ENCODE peak calls at places on chromosomes 7 and 10, in four cellular contexts. One of them, this sample, is unnamed.

GRCh38 chr7:105268056-105268455 is 120.7 kb downstream of the SRPK2 start:
- DNase-seq in choroid plexus epithelial cell: peak
- DNase-seq in glutamatergic neuron: no peak
- DNase-seq in H9: no peak
- DNase-seq in this sample: no peak

GRCh38 chr10:48608279-48608681 is 3.4 kb upstream of the ARHGAP22 start:
- DNase-seq in choroid plexus epithelial cell: peak
- DNase-seq in glutamatergic neuron: peak
- DNase-seq in H9: peak
- DNase-seq in this sample: peak

GRCh38 chr10:63677001-63677400 is 155.8 kb downstream of the REEP3 start:
- DNase-seq in choroid plexus epithelial cell: no peak
- DNase-seq in glutamatergic neuron: no peak
- DNase-seq in H9: no peak
- DNase-seq in this sample: no peak

GRCh38 chr7:158863611-158864506 is 7.5 kb downstream of the DYNC2I1 start:
- DNase-seq in choroid plexus epithelial cell: peak
- DNase-seq in glutamatergic neuron: no peak
- DNase-seq in H9: no peak
- DNase-seq in this sample: peak

GRCh38 chr7:90625562-90625961 is 29.4 kb downstream of the CDK14 start:
- DNase-seq in choroid plexus epithelial cell: peak
- DNase-seq in glutamatergic neuron: peak
- DNase-seq in H9: no peak
- DNase-seq in this sample: peak

GRCh38 chr7:44272456-44272855 is 52.9 kb downstream of the CAMK2B start:
- DNase-seq in choroid plexus epithelial cell: no peak
- DNase-seq in glutamatergic neuron: no peak
- DNase-seq in H9: no peak
- DNase-seq in this sample: no peak

GRCh38 chr10:69864321-69864720 is 62.6 kb downstream of the COL13A1 start:
- DNase-seq in choroid plexus epithelial cell: peak
- DNase-seq in glutamatergic neuron: no peak
- DNase-seq in H9: no peak
- DNase-seq in this sample: no peak

GRCh38 chr7:74443591-74444365 is 9.9 kb upstream of the GTF2IRD1 start:
- DNase-seq in choroid plexus epithelial cell: no peak
- DNase-seq in glutamatergic neuron: peak
- DNase-seq in H9: no peak
- DNase-seq in this sample: no peak

GRCh38 chr7:30510124-30511074 is 5.8 kb upstream of the GGCT start:
- DNase-seq in choroid plexus epithelial cell: peak
- DNase-seq in glutamatergic neuron: peak
- DNase-seq in H9: no peak
- DNase-seq in this sample: peak

GRCh38 chr10:60848126-60848525 is 69.8 kb downstream of the CDK1 start:
- DNase-seq in choroid plexus epithelial cell: peak
- DNase-seq in glutamatergic neuron: no peak
- DNase-seq in H9: no peak
- DNase-seq in this sample: no peak

GRCh38 chr7:130891254-130892094 is 157.5 kb upstream of the KLF14 start:
- DNase-seq in choroid plexus epithelial cell: peak
- DNase-seq in glutamatergic neuron: no peak
- DNase-seq in H9: no peak
- DNase-seq in this sample: no peak

GRCh38 chr10:24643679-24644209 is 79.9 kb downstream of the ARHGAP21 start:
- DNase-seq in choroid plexus epithelial cell: no peak
- DNase-seq in glutamatergic neuron: no peak
- DNase-seq in H9: no peak
- DNase-seq in this sample: no peak

GRCh38 chr7:117130262-117130661 is 177.0 kb downstream of the ST7 start:
- DNase-seq in choroid plexus epithelial cell: no peak
- DNase-seq in glutamatergic neuron: no peak
- DNase-seq in H9: no peak
- DNase-seq in this sample: no peak

GRCh38 chr7:138092486-138093028 is 16.3 kb downstream of the AKR1D1 start:
- DNase-seq in choroid plexus epithelial cell: no peak
- DNase-seq in glutamatergic neuron: no peak
- DNase-seq in H9: no peak
- DNase-seq in this sample: no peak

GRCh38 chr7:138095972-138096935 is 20.0 kb downstream of the AKR1D1 start:
- DNase-seq in choroid plexus epithelial cell: no peak
- DNase-seq in glutamatergic neuron: no peak
- DNase-seq in H9: no peak
- DNase-seq in this sample: no peak

GRCh38 chr7:138099813-138100212 is 23.6 kb downstream of the AKR1D1 start:
- DNase-seq in choroid plexus epithelial cell: no peak
- DNase-seq in glutamatergic neuron: no peak
- DNase-seq in H9: no peak
- DNase-seq in this sample: no peak

GRCh38 chr7:138097064-138097741 is 20.9 kb downstream of the AKR1D1 start:
- DNase-seq in choroid plexus epithelial cell: peak
- DNase-seq in glutamatergic neuron: peak
- DNase-seq in H9: no peak
- DNase-seq in this sample: peak
- TF ChIP-seq CTCF in choroid plexus epithelial cell: peak
- TF ChIP-seq CTCF in glutamatergic neuron: peak
- TF ChIP-seq CTCF in H9: peak
- TF ChIP-seq CTCF in this sample: no peak

DNA sequence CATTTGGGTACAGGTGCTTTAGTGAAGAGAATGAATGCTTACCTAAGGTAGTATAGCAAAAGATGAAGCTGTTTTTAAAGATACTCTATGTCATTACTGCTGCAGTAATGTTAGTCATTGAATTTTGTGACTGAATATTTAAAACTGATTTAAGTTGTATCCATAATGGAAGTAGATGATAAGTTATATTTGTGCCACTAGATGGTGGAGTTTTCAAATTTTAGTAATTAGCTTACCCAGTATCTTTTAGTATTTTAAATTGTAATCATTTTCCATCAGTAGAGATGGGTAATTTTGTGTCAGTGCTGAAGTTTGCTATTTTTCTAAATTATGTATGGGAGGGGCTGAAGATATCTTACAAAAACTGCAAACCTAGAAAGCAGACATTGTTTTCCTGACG is 25.2 kb downstream of the HBP1 start:
- DNase-seq in choroid plexus epithelial cell: peak
- DNase-seq in glutamatergic neuron: no peak
- DNase-seq in H9: no peak
- DNase-seq in this sample: no peak
- TF ChIP-seq CTCF in choroid plexus epithelial cell: peak
- TF ChIP-seq CTCF in glutamatergic neuron: peak
- TF ChIP-seq CTCF in H9: no peak
- TF ChIP-seq CTCF in this sample: no peak

GRCh38 chr7:35971133-35971995 is 170.5 kb downstream of the SEPTIN7 start:
- DNase-seq in choroid plexus epithelial cell: peak
- DNase-seq in glutamatergic neuron: no peak
- DNase-seq in H9: no peak
- DNase-seq in this sample: no peak

GRCh38 chr7:35970458-35970857 is 169.6 kb downstream of the SEPTIN7 start:
- DNase-seq in choroid plexus epithelial cell: no peak
- DNase-seq in glutamatergic neuron: no peak
- DNase-seq in H9: no peak
- DNase-seq in this sample: no peak

DNA sequence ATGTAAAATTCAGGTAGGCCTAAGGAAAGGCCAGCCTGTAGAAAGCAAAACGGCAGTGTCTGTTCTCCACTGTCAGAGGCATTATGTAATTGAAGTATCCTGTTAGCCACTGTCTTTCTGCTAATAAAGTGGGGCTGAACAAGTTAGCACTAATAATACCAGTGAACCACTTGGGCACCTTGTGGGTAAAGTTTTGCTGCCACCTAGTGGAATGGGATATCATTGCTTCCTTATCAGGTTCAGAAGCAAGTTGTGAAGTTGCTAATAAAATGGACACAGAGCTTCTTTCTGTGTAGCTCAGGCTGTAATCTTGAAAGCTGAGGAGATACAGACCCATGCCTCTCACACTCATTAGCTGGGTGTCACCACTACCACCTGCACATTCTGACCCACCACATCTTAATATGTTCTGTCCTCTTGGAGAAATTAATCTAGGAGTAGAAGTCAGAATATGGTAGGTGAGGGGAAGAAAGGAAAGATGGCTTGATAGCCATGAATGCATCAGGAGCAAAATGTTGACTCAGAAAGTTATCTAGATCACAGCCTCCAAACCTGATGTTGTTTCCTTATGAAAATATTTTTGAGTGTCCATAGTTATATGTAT is 175.1 kb downstream of the SEPTIN7 start:
- DNase-seq in choroid plexus epithelial cell: peak
- DNase-seq in glutamatergic neuron: no peak
- DNase-seq in H9: no peak
- DNase-seq in this sample: peak
- TF ChIP-seq CTCF in choroid plexus epithelial cell: peak
- TF ChIP-seq CTCF in glutamatergic neuron: peak
- TF ChIP-seq CTCF in H9: peak
- TF ChIP-seq CTCF in this sample: peak

DNA sequence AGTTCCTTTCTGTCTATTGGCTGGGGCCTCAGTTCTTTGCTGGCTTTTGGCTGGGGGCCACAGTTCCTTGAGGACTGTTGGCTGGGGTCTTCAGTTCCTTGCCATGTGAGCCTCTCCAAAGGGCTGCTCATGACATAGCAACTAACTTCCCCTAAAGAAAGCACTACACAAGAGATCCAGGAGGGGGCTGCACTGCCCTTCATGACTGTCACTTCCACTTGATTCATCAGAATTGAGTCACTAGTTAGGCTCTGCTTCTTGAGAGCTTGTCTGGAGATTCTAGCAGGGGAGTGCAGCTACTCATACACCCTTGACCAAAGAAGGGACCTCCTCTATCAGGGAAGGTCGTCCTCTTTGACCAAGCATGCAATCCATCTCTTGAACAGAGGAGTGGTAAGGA is 38.0 kb upstream of the MKX start:
- DNase-seq in choroid plexus epithelial cell: peak
- DNase-seq in glutamatergic neuron: no peak
- DNase-seq in H9: peak
- DNase-seq in this sample: peak
- TF ChIP-seq CTCF in choroid plexus epithelial cell: peak
- TF ChIP-seq CTCF in glutamatergic neuron: peak
- TF ChIP-seq CTCF in H9: peak
- TF ChIP-seq CTCF in this sample: peak

DNA sequence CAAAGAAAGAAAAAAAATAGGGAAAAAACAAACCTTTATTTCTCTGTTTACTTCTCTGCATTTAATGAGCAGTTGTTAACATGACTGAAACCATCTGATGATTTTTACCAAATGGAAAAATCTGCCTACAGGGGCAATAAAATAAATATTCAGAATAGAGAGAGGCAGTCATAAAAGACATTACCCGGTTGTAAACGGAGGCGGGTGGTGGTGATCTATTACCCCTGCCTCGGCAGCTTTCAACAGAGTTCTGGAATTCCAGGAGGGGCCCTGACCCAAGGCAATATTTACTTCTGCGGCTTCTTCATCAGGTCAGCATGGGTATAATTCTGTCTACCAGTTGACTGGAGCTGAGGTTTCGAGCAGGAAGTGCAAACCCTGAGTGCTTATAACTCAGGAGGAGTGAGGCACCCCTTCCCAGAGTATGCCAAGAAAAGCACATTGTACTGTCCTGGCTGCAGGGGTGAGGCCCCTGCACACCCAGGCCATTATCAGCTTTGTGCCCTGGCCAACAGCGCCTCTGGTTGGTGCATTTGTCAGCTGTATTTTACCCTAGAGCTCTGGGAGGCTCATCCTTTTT is 8.2 kb upstream of the CXCL12 start:
- DNase-seq in choroid plexus epithelial cell: no peak
- DNase-seq in glutamatergic neuron: no peak
- DNase-seq in H9: no peak
- DNase-seq in this sample: no peak
- TF ChIP-seq CTCF in choroid plexus epithelial cell: no peak
- TF ChIP-seq CTCF in glutamatergic neuron: no peak
- TF ChIP-seq CTCF in H9: no peak
- TF ChIP-seq CTCF in this sample: no peak

GRCh38 chr7:139317954-139318505 is 23.1 kb upstream of the FMC1 start:
- DNase-seq in choroid plexus epithelial cell: no peak
- DNase-seq in glutamatergic neuron: no peak
- DNase-seq in H9: no peak
- DNase-seq in this sample: no peak

DNA sequence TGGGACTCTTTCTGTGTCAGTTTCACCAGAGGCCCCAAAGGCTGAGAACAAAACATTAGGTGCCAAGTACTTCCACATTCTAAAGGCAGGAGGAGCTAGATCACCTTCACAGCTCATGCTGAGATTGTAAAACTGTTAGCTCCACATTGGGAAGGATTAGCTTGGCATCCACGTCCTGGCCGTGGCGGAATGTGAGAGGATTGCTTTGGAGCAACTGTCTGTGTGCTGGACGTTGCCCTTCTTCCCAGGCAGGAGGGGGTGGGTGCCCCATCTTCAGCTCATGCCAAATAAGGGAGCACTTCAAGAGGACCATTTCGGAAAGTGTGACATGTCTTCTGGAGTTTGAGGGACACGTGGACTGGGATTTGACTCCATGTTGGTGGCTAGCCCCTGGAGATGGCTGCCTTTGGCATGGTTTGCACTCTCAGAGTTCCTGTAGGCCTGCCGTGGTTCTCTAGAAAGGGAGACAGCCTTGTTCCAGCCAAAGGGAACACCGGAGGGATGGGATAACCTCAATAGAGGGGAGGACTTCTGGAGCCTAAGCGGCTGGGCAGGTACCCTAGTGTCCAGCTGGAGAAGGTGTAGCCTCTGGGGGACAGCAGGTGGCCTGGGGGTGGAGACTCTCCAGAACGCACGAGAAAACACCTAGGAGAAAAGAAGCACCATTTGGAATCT is 19.9 kb upstream of the FMC1 start:
- DNase-seq in choroid plexus epithelial cell: peak
- DNase-seq in glutamatergic neuron: no peak
- DNase-seq in H9: peak
- DNase-seq in this sample: no peak
- TF ChIP-seq CTCF in choroid plexus epithelial cell: peak
- TF ChIP-seq CTCF in glutamatergic neuron: no peak
- TF ChIP-seq CTCF in H9: peak
- TF ChIP-seq CTCF in this sample: no peak

DNA sequence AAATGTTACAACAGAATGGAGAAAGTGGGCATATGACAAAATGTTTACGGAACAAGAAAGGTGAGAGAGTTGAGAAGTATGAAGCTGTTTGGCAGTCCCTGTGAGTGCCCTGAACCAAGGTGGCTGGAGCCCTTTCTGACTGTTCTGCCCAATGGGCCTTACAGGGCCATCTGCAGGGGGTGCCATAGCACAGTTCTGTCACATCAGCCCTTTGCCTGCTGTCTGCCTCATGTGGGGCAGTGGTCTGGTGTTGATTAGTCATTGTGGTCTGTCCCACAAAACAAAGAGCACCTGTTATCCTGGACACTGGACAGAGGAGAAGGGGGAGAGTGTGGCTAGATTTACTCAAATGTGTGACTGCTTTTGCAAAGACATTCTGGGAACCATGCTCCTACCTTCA is 51.5 kb upstream of the OSBPL3 start:
- DNase-seq in choroid plexus epithelial cell: no peak
- DNase-seq in glutamatergic neuron: no peak
- DNase-seq in H9: no peak
- DNase-seq in this sample: no peak
- TF ChIP-seq CTCF in choroid plexus epithelial cell: no peak
- TF ChIP-seq CTCF in glutamatergic neuron: no peak
- TF ChIP-seq CTCF in H9: peak
- TF ChIP-seq CTCF in this sample: no peak

This sample was measured in endothelial cell.